ENCODE peak calls at places on chromosomes 4 and X, in seven cellular contexts. G, T, M, B, W, I and S are unnamed samples.

GRCh38 chrX:110053453-110053852 is 50.5 kb downstream of the TMEM164 start:
- DNase-seq in B (no peak), T (no peak), I (no peak), W (no peak), G (no peak), M (no peak), S (no peak)

GRCh38 chrX:117972681-117973080 is 143.9 kb downstream of the KLHL13 start:
- DNase-seq in B (no peak), I (no peak), W (no peak), M (no peak), G (no peak), T (no peak), S (no peak)

GRCh38 chrX:129798888-129799287 is 19.1 kb downstream of the SASH3 start:
- DNase-seq in W (no peak), G (peak; percentile 50), B (no peak), T (no peak), I (no peak), M (no peak), S (no peak)

GRCh38 chrX:44352739-44353138 is 9.3 kb upstream of the EFHC2 start:
- DNase-seq in B (no peak), T (no peak), I (no peak), W (no peak), G (no peak), M (no peak), S (no peak)

GRCh38 chr4:1218892-1219552 is 29.9 kb downstream of the CTBP1 start:
- DNase-seq in B (peak; percentile 41), W (no peak), G (peak; percentile 58), M (no peak), I (no peak), T (no peak), S (no peak)

GRCh38 chr4:106584590-106584989 is 216.0 kb upstream of the GIMD1 start:
- DNase-seq in M (no peak), G (no peak), T (peak; percentile 62), B (no peak), W (no peak), I (no peak), S (no peak)

GRCh38 chrX:114712466-114712865 is 128.6 kb downstream of the HTR2C start:
- DNase-seq in B (no peak), W (no peak), G (no peak), I (no peak), T (no peak), M (no peak), S (no peak)

GRCh38 chrX:108224218-108224617 is 132.6 kb downstream of the ATG4A start:
- DNase-seq in M (no peak), B (no peak), I (no peak), W (no peak), T (no peak), G (no peak), S (no peak)

GRCh38 chr4:24840826-24841587 is 45.6 kb downstream of the SOD3 start:
- DNase-seq in W (peak; percentile 16), G (no peak), T (no peak), M (no peak), B (no peak), I (no peak), S (no peak)

GRCh38 chr4:79178770-79179169 is 147.1 kb downstream of the NAA11 start:
- DNase-seq in G (no peak), W (no peak), I (peak; percentile 28), T (peak; percentile 22), B (no peak), M (no peak), S (no peak)

GRCh38 chr4:76233967-76234678 is 17.4 kb upstream of the FAM47E start:
- DNase-seq in T (peak; percentile 34), W (no peak), B (no peak), M (no peak), I (no peak), G (no peak), S (peak; percentile 30)

GRCh38 chr4:95087657-95088455 is 330.1 kb downstream of the BMPR1B start:
- DNase-seq in B (no peak), G (no peak), T (peak; percentile 55), I (no peak), W (peak; percentile 14), M (no peak), S (no peak)

GRCh38 chrX:19991350-19991718 is 473 bp upstream of the BCLAF3 start:
- DNase-seq in W (no peak), G (no peak), B (no peak), I (no peak), T (no peak), M (no peak), S (no peak)

GRCh38 chr4:94446386-94446785 is 5.4 kb upstream of the PDLIM5 start:
- DNase-seq in I (no peak), W (no peak), B (no peak), G (no peak), M (no peak), T (peak; percentile 82), S (no peak)

GRCh38 chr4:1008840-1009646 is 2.4 kb upstream of the FGFRL1 start:
- DNase-seq in W (no peak), I (no peak), B (peak; percentile 50), G (peak; percentile 49), M (peak; percentile 19), T (no peak), S (no peak)

GRCh38 chrX:2819345-2820130 is 9.2 kb upstream of the GYG2 start:
- DNase-seq in M (no peak), W (peak; percentile 15), G (peak; percentile 32), B (no peak), I (no peak), T (peak; percentile 52), S (no peak)

GRCh38 chrX:106874075-106874474 is 29.1 kb downstream of the RIPPLY1 start:
- DNase-seq in G (peak; percentile 33), M (no peak), T (peak; percentile 52), W (peak; percentile 19), B (no peak), I (no peak), S (no peak)

GRCh38 chr4:6469144-6469543 is 3.3 kb downstream of the PPP2R2C start:
- DNase-seq in I (no peak), B (no peak), W (no peak), T (no peak), M (no peak), G (no peak), S (no peak)

GRCh38 chr4:3262208-3263052 is 13.5 kb downstream of the MSANTD1 start:
- DNase-seq in I (no peak), G (no peak), M (no peak), W (no peak), B (no peak), T (no peak), S (no peak)

GRCh38 chr4:41375561-41375960 is 118.8 kb downstream of the UCHL1 start:
- DNase-seq in I (no peak), B (no peak), T (no peak), W (no peak), M (no peak), G (no peak), S (no peak)